ENCODE peak calls at places on chromosomes 12 and 14, in six cellular contexts. U is IMR-90; F is HCT116; A is ovary; M is psoas muscle; V is CD4-positive, alpha-beta memory T cell. Q is an unnamed sample.

GRCh38 chr12:69897744-69898143 is 72.7 kb downstream of the MYRFL start:
- DNase-seq in U (peak), F (no peak), A (no peak), M (peak), V (no peak), Q (peak)

GRCh38 chr12:72523754-72524153 is 251.6 kb downstream of the TRHDE start:
- DNase-seq in U (no peak), F (no peak), A (no peak), M (no peak), V (no peak), Q (no peak)

GRCh38 chr12:65566776-65567175 is 257.5 kb upstream of the HMGA2 start:
- DNase-seq in U (peak), F (no peak), A (no peak), M (no peak), V (no peak), Q (peak)

GRCh38 chr14:74606727-74607126 is 5.3 kb downstream of the LTBP2 start:
- DNase-seq in U (no peak), F (no peak), A (no peak), M (no peak), V (no peak), Q (no peak)

GRCh38 chr14:32468955-32469354 is 139.9 kb downstream of the AKAP6 start:
- DNase-seq in U (peak), F (no peak), A (no peak), M (no peak), V (no peak), Q (no peak)

GRCh38 chr12:91513354-91513753 is 330.7 kb upstream of the DCN start:
- DNase-seq in U (no peak), F (no peak), A (no peak), M (no peak), V (no peak), Q (peak)

GRCh38 chr12:82458101-82458500 is 99.8 kb downstream of the METTL25 start:
- DNase-seq in U (no peak), F (no peak), A (no peak), M (no peak), V (no peak), Q (no peak)

GRCh38 chr14:75631453-75631831 is 29.2 kb downstream of the ERG28 start:
- DNase-seq in U (no peak), F (no peak), A (no peak), M (no peak), V (no peak), Q (no peak)

GRCh38 chr12:74598819-74599218 is 61.2 kb downstream of the ATXN7L3B start:
- DNase-seq in U (no peak), F (no peak), A (no peak), M (no peak), V (no peak), Q (no peak)

GRCh38 chr14:24634158-24634557 is at the start of gene GZMB:
- DNase-seq in U (peak), F (no peak), A (no peak), M (no peak), V (peak), Q (no peak)

GRCh38 chr14:89339158-89339557 is 77.9 kb downstream of the FOXN3 start:
- DNase-seq in U (no peak), F (no peak), A (no peak), M (no peak), V (no peak), Q (no peak)
- H3K27ac ChIP-seq in U (peak), F (no peak), A (peak), M (peak), V (no peak), Q (no peak)

GRCh38 chr12:94289551-94290312 is 141.4 kb downstream of the PLXNC1 start:
- DNase-seq in U (peak), F (no peak), A (peak), M (no peak), V (no peak), Q (peak)
- H3K4me3 ChIP-seq in U (no peak), F (no peak), A (no peak), M (no peak), V (no peak), Q (no peak)

GRCh38 chr12:120227233-120228040 is 26.5 kb upstream of the RPLP0 start:
- DNase-seq in U (no peak), F (no peak), A (no peak), M (no peak), V (no peak), Q (no peak)

GRCh38 chr12:120229071-120229582 is 28.2 kb upstream of the RPLP0 start:
- DNase-seq in U (no peak), F (no peak), A (peak), M (no peak), V (no peak), Q (peak)

GRCh38 chr12:120229583-120230325 is 28.8 kb upstream of the RPLP0 start:
- DNase-seq in U (no peak), F (no peak), A (no peak), M (peak), V (no peak), Q (no peak)

GRCh38 chr12:120228041-120228290 is 27.1 kb upstream of the RPLP0 start:
- DNase-seq in U (no peak), F (no peak), A (no peak), M (no peak), V (no peak), Q (no peak)

DNA sequence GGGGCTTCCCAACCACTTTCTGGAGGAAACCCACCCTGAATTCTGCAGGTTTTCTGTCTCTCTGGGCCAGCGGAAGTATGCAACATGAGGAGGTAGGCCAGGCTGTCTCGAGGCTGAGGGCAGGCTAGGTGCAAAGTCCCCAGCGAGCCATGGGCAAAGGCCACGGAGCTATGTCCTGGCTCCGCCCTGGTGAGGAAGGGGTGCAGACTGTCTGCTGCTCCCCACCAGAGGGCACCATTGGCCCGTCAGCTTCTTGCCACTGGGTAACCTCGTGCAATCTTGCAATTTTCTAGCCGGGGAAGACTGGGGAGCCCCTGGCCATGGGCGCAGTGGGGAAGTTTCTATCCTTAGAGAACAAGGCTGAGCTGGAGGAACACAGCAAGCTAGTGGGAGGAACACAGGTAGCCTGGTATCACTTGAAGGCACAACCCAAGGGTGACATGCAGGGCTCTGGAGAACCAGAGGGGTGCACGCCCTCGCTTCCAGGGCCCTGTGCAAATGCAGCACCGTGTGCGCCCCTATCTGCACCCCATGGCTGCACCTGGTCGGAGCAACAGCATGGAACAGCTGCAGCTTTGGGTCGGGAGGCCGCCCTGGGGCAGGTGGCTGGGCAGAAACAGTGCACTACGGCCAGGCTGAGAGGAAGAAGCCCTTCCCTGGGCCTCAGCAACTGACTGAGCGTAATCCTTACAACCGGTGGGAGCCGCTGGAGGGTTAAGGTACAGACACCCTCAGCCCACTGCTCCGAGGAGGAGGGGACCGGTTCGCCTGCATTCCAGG is 27.6 kb upstream of the RPLP0 start:
- DNase-seq in U (peak), F (no peak), A (peak), M (peak), V (peak), Q (peak)
- H3K27ac ChIP-seq in U (peak), F (peak), A (no peak), M (peak), V (peak), Q (peak)

DNA sequence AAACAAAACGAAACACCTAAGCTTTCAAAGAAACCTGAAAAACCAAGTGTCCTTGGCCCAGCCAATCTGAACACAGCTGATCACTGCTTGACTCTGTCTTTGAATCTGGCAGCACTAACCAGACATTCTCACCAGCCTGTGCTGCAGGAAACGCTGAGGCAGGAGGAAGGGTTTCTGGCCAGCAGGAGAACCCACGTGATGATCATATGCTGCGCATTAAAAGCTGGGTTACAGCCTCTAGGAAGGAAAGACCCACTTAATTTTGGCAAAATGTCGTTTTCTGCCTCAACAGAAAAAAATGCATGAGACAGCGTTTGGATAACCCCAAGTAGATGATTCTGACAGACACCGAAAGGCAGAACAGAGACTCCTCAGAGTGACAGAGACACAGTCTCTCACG is 9.8 kb downstream of the APPL2 start:
- DNase-seq in U (peak), F (no peak), A (peak), M (peak), V (no peak), Q (no peak)
- H3K4me3 ChIP-seq in U (no peak), F (no peak), A (no peak), M (peak), V (no peak), Q (no peak)

GRCh38 chr14:85531141-85531593 is 1.2 kb downstream of the FLRT2 start:
- DNase-seq in U (peak), F (no peak), A (peak), M (peak), V (no peak), Q (peak)
- H3K27ac ChIP-seq in U (peak), F (no peak), A (peak), M (peak), V (no peak), Q (no peak)

GRCh38 chr12:30753233-30753632 is 1.5 kb downstream of the CAPRIN2 start:
- DNase-seq in U (peak), F (no peak), A (no peak), M (no peak), V (peak), Q (peak)
- H3K4me3 ChIP-seq in U (peak), F (peak), A (no peak), M (peak), V (no peak), Q (peak)

Q was measured in cardiac muscle cell.